ENCODE peak calls at places on chromosomes 16 and 17, in nine cellular contexts. One of them, this sample, is unnamed.
A peak's percentile ranks its signal among the peaks of the same experiment; 100 is the strongest.

GRCh38 chr16:53220585-53220984 is 165.8 kb downstream of the CHD9 start:
- DNase-seq in mammary epithelial cell: no peak
- DNase-seq in ovary: no peak
- DNase-seq in effector memory CD4-positive, alpha-beta T cell: no peak
- DNase-seq in adrenal gland: no peak
- DNase-seq in Karpas-422: no peak
- DNase-seq in H9: no peak
- DNase-seq in PC-9: no peak
- DNase-seq in heart right ventricle: no peak
- DNase-seq in this sample: peak; percentile 10

GRCh38 chr16:84650062-84650991 is 2.0 kb downstream of the KLHL36 start:
- DNase-seq in mammary epithelial cell: peak; percentile 88
- DNase-seq in ovary: no peak
- DNase-seq in effector memory CD4-positive, alpha-beta T cell: no peak
- DNase-seq in adrenal gland: no peak
- DNase-seq in Karpas-422: no peak
- DNase-seq in H9: no peak
- DNase-seq in PC-9: peak; percentile 75
- DNase-seq in heart right ventricle: no peak
- DNase-seq in this sample: no peak

GRCh38 chr17:8909621-8910292 is 42.3 kb upstream of the PIK3R6 start:
- DNase-seq in mammary epithelial cell: no peak
- DNase-seq in ovary: no peak
- DNase-seq in effector memory CD4-positive, alpha-beta T cell: no peak
- DNase-seq in adrenal gland: no peak
- DNase-seq in Karpas-422: no peak
- DNase-seq in H9: no peak
- DNase-seq in PC-9: no peak
- DNase-seq in heart right ventricle: no peak
- DNase-seq in this sample: no peak

GRCh38 chr17:66459811-66460270 is 157.4 kb downstream of the PRKCA start:
- DNase-seq in mammary epithelial cell: peak; percentile 81
- DNase-seq in ovary: peak; percentile 58
- DNase-seq in effector memory CD4-positive, alpha-beta T cell: no peak
- DNase-seq in adrenal gland: peak; percentile 89
- DNase-seq in Karpas-422: no peak
- DNase-seq in H9: no peak
- DNase-seq in PC-9: peak; percentile 94
- DNase-seq in heart right ventricle: no peak
- DNase-seq in this sample: no peak

GRCh38 chr17:81412490-81413093 is 17.3 kb downstream of the BAHCC1 start:
- DNase-seq in mammary epithelial cell: peak; percentile 50
- DNase-seq in ovary: no peak
- DNase-seq in effector memory CD4-positive, alpha-beta T cell: peak; percentile 24
- DNase-seq in adrenal gland: no peak
- DNase-seq in Karpas-422: peak; percentile 56
- DNase-seq in H9: no peak
- DNase-seq in PC-9: no peak
- DNase-seq in heart right ventricle: no peak
- DNase-seq in this sample: no peak

GRCh38 chr17:50028207-50029120 is 27.4 kb upstream of the ITGA3 start:
- DNase-seq in mammary epithelial cell: peak; percentile 97
- DNase-seq in ovary: no peak
- DNase-seq in effector memory CD4-positive, alpha-beta T cell: no peak
- DNase-seq in adrenal gland: no peak
- DNase-seq in Karpas-422: no peak
- DNase-seq in H9: peak; percentile 83
- DNase-seq in PC-9: peak; percentile 97
- DNase-seq in heart right ventricle: no peak
- DNase-seq in this sample: no peak

GRCh38 chr17:77271421-77271820 is 130.7 kb downstream of the SEC14L1 start:
- DNase-seq in mammary epithelial cell: no peak
- DNase-seq in ovary: no peak
- DNase-seq in effector memory CD4-positive, alpha-beta T cell: no peak
- DNase-seq in adrenal gland: no peak
- DNase-seq in Karpas-422: no peak
- DNase-seq in H9: no peak
- DNase-seq in PC-9: no peak
- DNase-seq in heart right ventricle: no peak
- DNase-seq in this sample: no peak

GRCh38 chr16:55426865-55427484 is 52.0 kb upstream of the MMP2 start:
- DNase-seq in mammary epithelial cell: no peak
- DNase-seq in ovary: no peak
- DNase-seq in effector memory CD4-positive, alpha-beta T cell: no peak
- DNase-seq in adrenal gland: no peak
- DNase-seq in Karpas-422: no peak
- DNase-seq in H9: no peak
- DNase-seq in PC-9: no peak
- DNase-seq in heart right ventricle: no peak
- DNase-seq in this sample: no peak

GRCh38 chr16:87115646-87116045 is 201.5 kb downstream of the C16orf95 start:
- DNase-seq in mammary epithelial cell: no peak
- DNase-seq in ovary: no peak
- DNase-seq in effector memory CD4-positive, alpha-beta T cell: no peak
- DNase-seq in adrenal gland: no peak
- DNase-seq in Karpas-422: no peak
- DNase-seq in H9: no peak
- DNase-seq in PC-9: no peak
- DNase-seq in heart right ventricle: no peak
- DNase-seq in this sample: no peak

GRCh38 chr17:1957037-1957436 is 68.1 kb downstream of the RTN4RL1 start:
- DNase-seq in mammary epithelial cell: no peak
- DNase-seq in ovary: no peak
- DNase-seq in effector memory CD4-positive, alpha-beta T cell: no peak
- DNase-seq in adrenal gland: no peak
- DNase-seq in Karpas-422: no peak
- DNase-seq in H9: no peak
- DNase-seq in PC-9: no peak
- DNase-seq in heart right ventricle: no peak
- DNase-seq in this sample: no peak

GRCh38 chr16:81478876-81479496 is 34.4 kb downstream of the CMIP start:
- DNase-seq in mammary epithelial cell: no peak
- DNase-seq in ovary: no peak
- DNase-seq in effector memory CD4-positive, alpha-beta T cell: no peak
- DNase-seq in adrenal gland: peak; percentile 62
- DNase-seq in Karpas-422: peak; percentile 84
- DNase-seq in H9: no peak
- DNase-seq in PC-9: no peak
- DNase-seq in heart right ventricle: no peak
- DNase-seq in this sample: no peak

GRCh38 chr17:75370288-75370687 is 35.2 kb downstream of the GRB2 start:
- DNase-seq in mammary epithelial cell: peak; percentile 46
- DNase-seq in ovary: no peak
- DNase-seq in effector memory CD4-positive, alpha-beta T cell: no peak
- DNase-seq in adrenal gland: peak; percentile 69
- DNase-seq in Karpas-422: no peak
- DNase-seq in H9: no peak
- DNase-seq in PC-9: no peak
- DNase-seq in heart right ventricle: peak; percentile 27
- DNase-seq in this sample: no peak

GRCh38 chr16:51818342-51818944 is 667.4 kb upstream of the SALL1 start:
- DNase-seq in mammary epithelial cell: peak; percentile 44
- DNase-seq in ovary: no peak
- DNase-seq in effector memory CD4-positive, alpha-beta T cell: no peak
- DNase-seq in adrenal gland: peak; percentile 37
- DNase-seq in Karpas-422: peak; percentile 76
- DNase-seq in H9: peak; percentile 64
- DNase-seq in PC-9: no peak
- DNase-seq in heart right ventricle: no peak
- DNase-seq in this sample: peak; percentile 46

GRCh38 chr16:56923481-56923880 is 8.5 kb upstream of the HERPUD1 start:
- DNase-seq in mammary epithelial cell: no peak
- DNase-seq in ovary: no peak
- DNase-seq in effector memory CD4-positive, alpha-beta T cell: no peak
- DNase-seq in adrenal gland: no peak
- DNase-seq in Karpas-422: no peak
- DNase-seq in H9: no peak
- DNase-seq in PC-9: no peak
- DNase-seq in heart right ventricle: no peak
- DNase-seq in this sample: no peak

GRCh38 chr17:37301288-37301687 is 74.5 kb upstream of the C17orf78 start:
- DNase-seq in mammary epithelial cell: no peak
- DNase-seq in ovary: no peak
- DNase-seq in effector memory CD4-positive, alpha-beta T cell: no peak
- DNase-seq in adrenal gland: peak; percentile 16
- DNase-seq in Karpas-422: no peak
- DNase-seq in H9: no peak
- DNase-seq in PC-9: no peak
- DNase-seq in heart right ventricle: no peak
- DNase-seq in this sample: no peak

GRCh38 chr17:44417553-44417952 is 28.1 kb upstream of the ITGA2B start:
- DNase-seq in mammary epithelial cell: peak; percentile 95
- DNase-seq in ovary: no peak
- DNase-seq in effector memory CD4-positive, alpha-beta T cell: no peak
- DNase-seq in adrenal gland: peak; percentile 56
- DNase-seq in Karpas-422: no peak
- DNase-seq in H9: no peak
- DNase-seq in PC-9: peak; percentile 86
- DNase-seq in heart right ventricle: no peak
- DNase-seq in this sample: no peak

GRCh38 chr16:88691924-88692560 is 5.7 kb upstream of the SNAI3 start:
- DNase-seq in mammary epithelial cell: no peak
- DNase-seq in ovary: no peak
- DNase-seq in effector memory CD4-positive, alpha-beta T cell: no peak
- DNase-seq in adrenal gland: no peak
- DNase-seq in Karpas-422: peak; percentile 50
- DNase-seq in H9: no peak
- DNase-seq in PC-9: no peak
- DNase-seq in heart right ventricle: no peak
- DNase-seq in this sample: no peak

GRCh38 chr16:77399546-77399945 is 35.3 kb downstream of the ADAMTS18 start:
- DNase-seq in mammary epithelial cell: no peak
- DNase-seq in ovary: no peak
- DNase-seq in effector memory CD4-positive, alpha-beta T cell: no peak
- DNase-seq in adrenal gland: no peak
- DNase-seq in Karpas-422: no peak
- DNase-seq in H9: no peak
- DNase-seq in PC-9: no peak
- DNase-seq in heart right ventricle: no peak
- DNase-seq in this sample: no peak
- H3K9me3 ChIP-seq in mammary epithelial cell: no peaks in the 10 kb centered on the region
- H3K9me3 ChIP-seq in ovary: no peaks in the 10 kb centered on the region
- H3K9me3 ChIP-seq in effector memory CD4-positive, alpha-beta T cell: no peaks in the 10 kb centered on the region
- H3K9me3 ChIP-seq in adrenal gland: no peaks in the 10 kb centered on the region
- H3K9me3 ChIP-seq in Karpas-422: no peaks in the 10 kb centered on the region
- H3K9me3 ChIP-seq in H9: no peaks in the 10 kb centered on the region
- H3K9me3 ChIP-seq in PC-9: no peaks in the 10 kb centered on the region
- H3K9me3 ChIP-seq in heart right ventricle: no peaks in the 10 kb centered on the region
- H3K9me3 ChIP-seq in this sample: no peaks in the 10 kb centered on the region

DNA sequence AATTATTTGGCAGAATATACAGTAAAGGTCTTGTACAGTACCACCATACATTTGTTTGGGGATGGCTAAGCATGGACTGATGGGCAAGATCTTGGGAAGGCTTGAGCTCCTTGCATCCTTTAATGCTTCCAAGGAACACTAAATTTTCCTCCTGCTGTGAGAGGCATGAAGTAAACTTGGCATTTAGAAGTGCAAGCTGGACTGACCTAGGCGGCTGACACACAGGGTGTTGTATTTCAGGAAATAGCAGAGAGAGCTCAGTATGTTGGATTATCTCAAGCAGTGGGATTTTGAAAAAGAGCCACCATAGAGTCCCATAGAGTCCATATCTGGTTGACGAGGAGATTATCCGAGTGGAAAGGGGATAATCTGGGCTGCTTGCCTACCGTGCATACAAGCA is 2137.1 kb downstream of the TP53TG3F start:
- DNase-seq in mammary epithelial cell: no peak
- DNase-seq in ovary: no peak
- DNase-seq in effector memory CD4-positive, alpha-beta T cell: no peak
- DNase-seq in adrenal gland: no peak
- DNase-seq in Karpas-422: no peak
- DNase-seq in H9: no peak
- DNase-seq in PC-9: no peak
- DNase-seq in heart right ventricle: no peak
- DNase-seq in this sample: peak; percentile 31
- H3K9me3 ChIP-seq in mammary epithelial cell: peaks cover 2% of the 10 kb centered on the region
- H3K9me3 ChIP-seq in ovary: no peaks in the 10 kb centered on the region
- H3K9me3 ChIP-seq in effector memory CD4-positive, alpha-beta T cell: no peaks in the 10 kb centered on the region
- H3K9me3 ChIP-seq in adrenal gland: no peaks in the 10 kb centered on the region
- H3K9me3 ChIP-seq in Karpas-422: peaks cover 22% of the 10 kb centered on the region
- H3K9me3 ChIP-seq in H9: peaks cover 76% of the 10 kb centered on the region
- H3K9me3 ChIP-seq in PC-9: no peaks in the 10 kb centered on the region
- H3K9me3 ChIP-seq in heart right ventricle: no peaks in the 10 kb centered on the region
- H3K9me3 ChIP-seq in this sample: no peaks in the 10 kb centered on the region

DNA sequence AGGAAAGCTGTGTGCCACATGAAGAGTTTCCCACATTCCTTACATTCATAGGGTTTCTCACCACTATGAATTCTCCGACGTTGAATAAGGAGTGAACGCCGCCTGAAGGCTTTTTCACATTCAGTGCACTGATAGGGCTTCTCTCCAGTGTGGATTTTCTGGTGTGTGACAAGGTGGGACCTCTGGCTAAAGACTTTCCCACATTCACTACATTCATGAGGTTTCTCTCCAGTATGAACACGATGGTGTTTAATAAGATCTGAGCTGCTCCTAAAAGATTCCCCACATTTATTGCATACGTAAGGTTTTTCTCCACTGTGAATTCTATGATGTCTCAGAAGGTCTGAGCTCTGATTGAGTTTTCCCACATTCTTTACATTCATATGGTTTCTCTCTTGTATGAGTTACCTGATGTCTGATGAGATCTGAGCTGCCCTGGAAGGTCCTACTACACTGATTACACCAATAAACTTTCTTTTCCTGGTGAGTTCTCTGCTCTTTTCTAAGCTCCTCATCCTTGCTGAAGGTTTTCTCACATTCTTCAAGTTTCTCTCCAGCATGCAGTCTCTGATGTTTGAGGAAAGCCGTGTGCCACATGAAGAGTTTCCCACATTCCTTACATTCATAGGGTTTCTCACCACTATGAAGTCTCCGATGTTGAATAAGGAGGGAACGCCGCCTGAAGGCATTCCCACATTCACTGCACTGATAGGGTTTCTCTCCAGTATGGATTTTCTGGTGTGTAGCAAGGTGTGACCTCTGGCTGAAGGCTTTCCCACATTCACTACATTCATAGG is 10.0 kb downstream of the ZNF594 start:
- DNase-seq in mammary epithelial cell: no peak
- DNase-seq in ovary: no peak
- DNase-seq in effector memory CD4-positive, alpha-beta T cell: no peak
- DNase-seq in adrenal gland: no peak
- DNase-seq in Karpas-422: peak; percentile 52
- DNase-seq in H9: no peak
- DNase-seq in PC-9: no peak
- DNase-seq in heart right ventricle: no peak
- DNase-seq in this sample: no peak
- H3K9me3 ChIP-seq in mammary epithelial cell: peaks cover 77% of the 10 kb centered on the region
- H3K9me3 ChIP-seq in ovary: peaks cover 54% of the 10 kb centered on the region
- H3K9me3 ChIP-seq in effector memory CD4-positive, alpha-beta T cell: peaks cover 59% of the 10 kb centered on the region
- H3K9me3 ChIP-seq in adrenal gland: peaks cover 16% of the 10 kb centered on the region
- H3K9me3 ChIP-seq in Karpas-422: peaks cover 64% of the 10 kb centered on the region
- H3K9me3 ChIP-seq in H9: peaks cover 78% of the 10 kb centered on the region
- H3K9me3 ChIP-seq in PC-9: peaks cover 75% of the 10 kb centered on the region
- H3K9me3 ChIP-seq in heart right ventricle: no peaks in the 10 kb centered on the region
- H3K9me3 ChIP-seq in this sample: peaks cover 79% of the 10 kb centered on the region

DNA sequence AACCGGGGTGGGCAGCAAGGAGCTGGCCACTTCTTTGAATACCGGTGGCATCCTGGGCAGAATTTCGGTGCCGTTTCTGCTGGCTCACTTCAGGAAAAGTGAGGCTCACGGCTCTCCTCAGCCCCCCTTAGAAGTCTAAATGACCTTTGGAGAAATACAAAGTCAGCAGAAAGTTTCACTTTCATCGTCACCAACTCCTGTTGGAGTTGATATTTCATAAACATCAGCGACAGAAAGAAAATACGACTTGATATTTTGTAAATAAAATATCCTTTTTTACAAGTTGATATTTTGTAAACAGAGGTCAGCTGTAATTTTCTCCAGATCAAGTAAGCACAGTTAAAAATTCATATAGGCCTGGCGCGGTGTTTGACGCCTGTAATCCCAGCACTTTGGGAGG is 781 bp downstream of the ZNF75A start:
- DNase-seq in mammary epithelial cell: no peak
- DNase-seq in ovary: no peak
- DNase-seq in effector memory CD4-positive, alpha-beta T cell: no peak
- DNase-seq in adrenal gland: no peak
- DNase-seq in Karpas-422: no peak
- DNase-seq in H9: no peak
- DNase-seq in PC-9: no peak
- DNase-seq in heart right ventricle: no peak
- DNase-seq in this sample: no peak
- H3K9me3 ChIP-seq in mammary epithelial cell: peaks cover 41% of the 10 kb centered on the region
- H3K9me3 ChIP-seq in ovary: peaks cover 52% of the 10 kb centered on the region
- H3K9me3 ChIP-seq in effector memory CD4-positive, alpha-beta T cell: peaks cover 16% of the 10 kb centered on the region
- H3K9me3 ChIP-seq in adrenal gland: no peaks in the 10 kb centered on the region
- H3K9me3 ChIP-seq in Karpas-422: peaks cover 32% of the 10 kb centered on the region
- H3K9me3 ChIP-seq in H9: peaks cover 38% of the 10 kb centered on the region
- H3K9me3 ChIP-seq in PC-9: peaks cover 72% of the 10 kb centered on the region
- H3K9me3 ChIP-seq in heart right ventricle: no peaks in the 10 kb centered on the region
- H3K9me3 ChIP-seq in this sample: peaks cover 3% of the 10 kb centered on the region